ENCODE peak calls at places on chromosome 21, in ten cellular contexts. K is WERI-Rb-1; V is naive thymus-derived CD4-positive, alpha-beta T cell; H is kidney; A is hepatocyte; P is cardiac fibroblast; Z is ovary; M is CD4-positive, CD25-positive, alpha-beta regulatory T cell; L is uterus; T is stomach. N is an unnamed sample.

GRCh38 chr21:15841856-15842564 is 112.2 kb downstream of the USP25 start:
- DNase-seq in K (no peak), V (no peak), H (no peak), A (no peak), P (peak; percentile 83), Z (no peak), M (no peak), L (no peak), T (no peak), N (peak; percentile 87)

GRCh38 chr21:39441502-39442475 is 3.8 kb downstream of the LCA5L start:
- DNase-seq in K (peak; percentile 65), V (peak; percentile 43), H (no peak), A (peak; percentile 62), P (peak; percentile 68), Z (no peak), M (peak; percentile 36), L (no peak), T (no peak), N (peak; percentile 66)

GRCh38 chr21:46253610-46254124 is 25.1 kb upstream of the LSS start:
- DNase-seq in K (no peak), V (peak; percentile 60), H (no peak), A (peak; percentile 22), P (peak; percentile 18), Z (no peak), M (peak; percentile 58), L (no peak), T (no peak), N (peak; percentile 25)

GRCh38 chr21:39710866-39711265 is 34.1 kb upstream of the IGSF5 start:
- DNase-seq in K (no peak), V (no peak), H (no peak), A (no peak), P (no peak), Z (no peak), M (no peak), L (no peak), T (no peak), N (no peak)

GRCh38 chr21:39020751-39021474 is 162.3 kb downstream of the PSMG1 start:
- DNase-seq in K (no peak), V (no peak), H (peak; percentile 93), A (no peak), P (peak; percentile 89), Z (peak; percentile 45), M (no peak), L (no peak), T (no peak), N (peak; percentile 86)

GRCh38 chr21:31713973-31714740 is 17.8 kb downstream of the SCAF4 start:
- DNase-seq in K (no peak), V (no peak), H (no peak), A (no peak), P (peak; percentile 49), Z (no peak), M (no peak), L (no peak), T (no peak), N (no peak)

GRCh38 chr21:46122758-46123683 is 25.1 kb downstream of the COL6A2 start:
- DNase-seq in K (no peak), V (no peak), H (peak; percentile 43), A (no peak), P (no peak), Z (peak; percentile 14), M (no peak), L (peak; percentile 14), T (no peak), N (no peak)

GRCh38 chr21:29501451-29501850 is 202.7 kb downstream of the BACH1 start:
- DNase-seq in K (no peak), V (no peak), H (no peak), A (no peak), P (peak; percentile 87), Z (no peak), M (no peak), L (no peak), T (no peak), N (no peak)

GRCh38 chr21:44510109-44510507 is 29.9 kb downstream of the KRTAP10-1 start:
- DNase-seq in K (no peak), V (no peak), H (no peak), A (no peak), P (no peak), Z (no peak), M (no peak), L (no peak), T (no peak), N (no peak)

GRCh38 chr21:44511219-44511937 is 28.6 kb downstream of the KRTAP10-1 start:
- DNase-seq in K (no peak), V (no peak), H (peak; percentile 45), A (no peak), P (no peak), Z (no peak), M (no peak), L (no peak), T (no peak), N (no peak)

GRCh38 chr21:44511938-44512275 is 28.1 kb downstream of the KRTAP10-1 start:
- DNase-seq in K (no peak), V (no peak), H (peak; percentile 56), A (no peak), P (no peak), Z (no peak), M (no peak), L (no peak), T (no peak), N (no peak)

GRCh38 chr21:44509539-44509938 is 30.5 kb downstream of the KRTAP10-1 start:
- DNase-seq in K (no peak), V (no peak), H (peak; percentile 63), A (no peak), P (no peak), Z (no peak), M (no peak), L (no peak), T (peak; percentile 93), N (no peak)

DNA sequence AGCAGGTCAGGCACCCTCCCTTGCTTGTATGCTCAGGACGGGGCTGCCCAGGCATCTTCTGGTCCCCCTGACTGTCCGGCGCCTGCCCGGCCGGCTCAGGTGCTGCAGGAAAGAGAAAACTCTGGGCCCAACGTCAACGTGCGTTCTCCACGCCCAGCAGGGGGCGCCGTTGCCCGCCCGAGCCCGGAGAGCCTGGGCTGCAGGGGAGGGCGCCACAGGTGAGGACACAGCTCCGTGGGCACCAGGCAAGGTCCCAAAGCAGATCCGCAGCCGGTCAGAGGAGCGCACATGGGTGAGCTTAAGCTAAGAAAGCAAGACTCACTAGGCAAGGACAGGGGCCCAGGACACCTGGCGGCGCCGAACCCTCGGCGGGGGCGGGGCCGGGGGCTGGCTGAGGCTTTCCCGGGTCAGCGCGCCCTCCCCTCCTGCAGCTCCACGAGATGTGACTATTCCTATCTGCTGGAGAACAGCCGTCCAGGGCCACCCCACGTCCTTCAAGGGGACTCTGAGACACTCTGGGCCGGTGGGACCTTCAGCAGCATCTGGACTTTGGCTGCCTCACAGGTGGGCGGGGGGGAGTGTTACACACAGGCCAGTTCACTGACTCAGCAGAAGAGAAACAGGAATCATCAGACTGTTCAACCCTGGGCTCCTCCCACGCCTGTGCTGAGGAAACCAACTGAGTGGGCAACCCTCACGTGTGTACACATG is 29.3 kb downstream of the KRTAP10-1 start:
- DNase-seq in K (peak; percentile 90), V (peak; percentile 85), H (peak; percentile 86), A (peak; percentile 87), P (peak; percentile 32), Z (no peak), M (peak; percentile 80), L (no peak), T (peak; percentile 77), N (peak; percentile 46)
- H3K4me3 ChIP-seq in K (peak overlapping the region; percentile 50), V (peak overlapping the region; percentile 64), H (peak overlapping the region; percentile 1), A (no peak overlapping the region), P (no peak overlapping the region), Z (no peak overlapping the region), M (peak overlapping the region; percentile 19), L (no peak overlapping the region), T (peak overlapping the region; percentile 28), N (no peak overlapping the region)

GRCh38 chr21:43332872-43333300 is 94.0 kb downstream of the SIK1 start:
- DNase-seq in K (no peak), V (no peak), H (peak; percentile 73), A (no peak), P (peak; percentile 19), Z (peak; percentile 64), M (no peak), L (no peak), T (no peak), N (no peak)

GRCh38 chr21:43331962-43332458 is 94.9 kb downstream of the SIK1 start:
- DNase-seq in K (no peak), V (no peak), H (peak; percentile 78), A (peak; percentile 83), P (peak; percentile 97), Z (peak; percentile 88), M (no peak), L (no peak), T (no peak), N (peak; percentile 93)

GRCh38 chr21:43333301-43334062 is 93.4 kb downstream of the SIK1 start:
- DNase-seq in K (no peak), V (no peak), H (peak; percentile 88), A (peak; percentile 88), P (peak; percentile 91), Z (peak; percentile 59), M (no peak), L (no peak), T (peak; percentile 64), N (peak; percentile 79)

GRCh38 chr21:43331111-43331961 is 95.6 kb downstream of the SIK1 start:
- DNase-seq in K (no peak), V (no peak), H (peak; percentile 62), A (no peak), P (no peak), Z (peak; percentile 53), M (no peak), L (no peak), T (no peak), N (no peak)

DNA sequence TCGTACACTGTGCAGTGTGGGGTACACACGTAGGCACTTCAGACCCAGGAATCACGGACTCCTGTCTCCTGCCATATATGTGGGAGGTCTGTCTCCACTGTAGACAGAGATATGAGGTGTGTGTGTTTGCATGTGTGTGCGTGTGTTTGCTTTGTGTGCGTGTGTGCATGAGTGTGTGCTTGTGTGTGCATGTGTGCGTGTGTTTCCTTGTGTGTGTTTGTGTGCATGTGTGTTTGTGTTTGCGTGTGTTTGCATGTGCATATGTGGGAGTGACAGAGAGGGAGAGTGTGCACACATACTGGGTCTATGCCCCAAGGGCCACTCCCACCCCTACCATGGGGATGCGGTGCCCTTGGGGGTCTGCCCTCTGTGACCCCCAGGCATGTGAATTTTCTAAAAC is 94.5 kb downstream of the SIK1 start:
- DNase-seq in K (no peak), V (no peak), H (no peak), A (no peak), P (no peak), Z (no peak), M (no peak), L (no peak), T (no peak), N (no peak)
- H3K4me3 ChIP-seq in K (no peak overlapping the region), V (no peak overlapping the region), H (no peak overlapping the region), A (no peak overlapping the region), P (no peak overlapping the region), Z (no peak overlapping the region), M (no peak overlapping the region), L (no peak overlapping the region), T (no peak overlapping the region), N (no peak overlapping the region)

DNA sequence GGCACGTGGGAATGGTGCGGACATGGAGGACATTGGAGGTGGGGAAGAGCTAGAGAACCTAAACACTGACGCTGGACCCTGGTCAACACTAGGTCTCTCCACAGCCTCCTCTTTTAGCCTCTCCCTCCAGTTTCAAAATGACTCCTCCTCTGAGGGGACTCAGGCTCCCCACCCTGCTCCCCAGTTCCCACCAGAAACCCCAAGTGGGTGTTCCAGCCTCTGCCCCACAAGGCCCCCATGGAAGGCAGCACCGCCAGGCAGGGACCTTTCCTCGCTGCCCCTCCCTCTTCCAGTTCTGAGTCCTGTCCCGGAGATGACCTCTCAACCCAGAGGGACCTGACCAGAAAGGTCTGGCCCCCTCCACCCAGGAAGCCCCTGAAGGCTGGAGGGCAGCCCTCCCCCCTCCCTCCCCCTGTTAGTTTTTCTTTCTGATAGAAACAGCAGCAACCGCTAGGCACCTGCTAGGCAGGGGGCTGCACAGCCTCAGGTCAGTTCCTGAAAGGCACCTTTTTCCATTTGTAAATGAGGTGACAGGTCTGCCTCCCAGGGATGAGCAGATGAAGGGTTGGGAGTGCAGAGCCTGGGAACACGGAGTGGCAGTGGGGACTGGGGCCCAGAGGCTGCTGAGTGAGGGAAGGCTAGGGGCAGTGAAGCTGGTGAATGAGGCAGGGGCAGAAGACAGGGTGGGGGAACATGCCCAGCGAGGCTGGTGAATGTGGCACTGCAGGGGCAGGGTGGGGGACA is 9.3 kb upstream of the ITGB2 start:
- DNase-seq in K (no peak), V (no peak), H (peak; percentile 50), A (no peak), P (no peak), Z (no peak), M (no peak), L (no peak), T (no peak), N (no peak)
- H3K4me3 ChIP-seq in K (no peak overlapping the region), V (peak overlapping the region; percentile 86), H (no peak overlapping the region), A (no peak overlapping the region), P (no peak overlapping the region), Z (no peak overlapping the region), M (peak overlapping the region; percentile 26), L (no peak overlapping the region), T (no peak overlapping the region), N (no peak overlapping the region)

DNA sequence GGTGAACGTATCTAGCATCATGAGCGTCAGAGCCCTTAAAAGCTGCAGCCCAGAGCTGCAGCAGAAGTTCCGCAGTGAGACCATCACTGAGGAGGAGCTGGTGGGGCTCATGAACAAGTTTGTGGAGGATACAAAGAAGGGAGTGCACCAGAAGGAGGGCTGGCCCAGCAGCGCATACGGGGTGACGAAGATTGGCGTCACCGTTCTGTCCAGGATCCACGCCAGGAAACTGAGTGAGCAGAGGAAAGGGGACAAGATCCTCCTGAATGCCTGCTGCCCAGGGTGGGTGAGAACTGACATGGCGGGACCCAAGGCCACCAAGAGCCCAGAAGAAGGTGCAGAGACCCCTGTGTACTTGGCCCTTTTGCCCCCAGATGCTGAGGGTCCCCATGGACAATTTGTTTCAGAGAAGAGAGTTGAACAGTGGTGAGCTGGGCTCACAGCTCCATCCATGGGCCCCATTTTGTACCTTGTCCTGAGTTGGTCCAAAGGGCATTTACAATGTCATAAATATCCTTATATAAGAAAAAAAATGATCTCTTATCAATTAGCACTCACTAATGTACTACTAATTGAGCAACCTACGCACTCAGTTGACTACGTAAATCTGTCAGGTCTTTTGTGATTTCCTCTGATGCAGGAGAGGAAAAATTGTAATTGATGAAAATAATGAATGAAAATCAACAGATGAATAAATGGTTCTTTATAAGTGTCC is 2.8 kb downstream of the CBR1 start:
- DNase-seq in K (no peak), V (no peak), H (no peak), A (no peak), P (no peak), Z (no peak), M (no peak), L (no peak), T (no peak), N (no peak)
- H3K4me3 ChIP-seq in K (no peak overlapping the region), V (no peak overlapping the region), H (peak overlapping the region; percentile 1), A (no peak overlapping the region), P (no peak overlapping the region), Z (no peak overlapping the region), M (no peak overlapping the region), L (no peak overlapping the region), T (no peak overlapping the region), N (no peak overlapping the region)

N was measured in cardiac muscle cell.